ENCODE peak calls at places on chromosomes 5 and 9, in four cellular contexts. R is heart right ventricle, Z is lung, D is MM.1S. C is an unnamed sample.

GRCh38 chr9:88782931-88783451 is 208.3 kb upstream of the S1PR3 start:
- DNase-seq in R (no peak), Z (no peak), D (no peak), C (no peak)

GRCh38 chr5:141507387-141508091 is 18.7 kb downstream of the PCDHGC5 start:
- DNase-seq in R (peak; percentile 64), Z (no peak), D (peak; percentile 46), C (peak; percentile 74)

GRCh38 chr5:64670277-64670676 is 20.0 kb upstream of the SHISAL2B start:
- DNase-seq in R (no peak), Z (no peak), D (no peak), C (no peak)

GRCh38 chr5:1963941-1964451 is 81.3 kb upstream of the IRX4 start:
- DNase-seq in R (no peak), Z (no peak), D (no peak), C (no peak)

GRCh38 chr5:124056326-124057160 is 544.6 kb downstream of the CSNK1G3 start:
- DNase-seq in R (no peak), Z (peak; percentile 46), D (no peak), C (peak; percentile 39)

GRCh38 chr9:26112724-26113123 is 434.5 kb upstream of the TUSC1 start:
- DNase-seq in R (no peak), Z (no peak), D (no peak), C (no peak)

GRCh38 chr5:28017178-28017577 is 978.8 kb upstream of the CDH9 start:
- DNase-seq in R (no peak), Z (no peak), D (no peak), C (no peak)

GRCh38 chr5:153565822-153566221 is 75.4 kb downstream of the GRIA1 start:
- DNase-seq in R (no peak), Z (no peak), D (no peak), C (no peak)

GRCh38 chr5:150159741-150160179 is 4.1 kb upstream of the PDGFRB start:
- DNase-seq in R (peak; percentile 73), Z (no peak), D (no peak), C (no peak)

GRCh38 chr9:128733256-128733655 is 9.3 kb upstream of the ZDHHC12 start:
- DNase-seq in R (peak; percentile 57), Z (peak; percentile 74), D (no peak), C (no peak)

GRCh38 chr5:32095261-32095671 is 78.9 kb downstream of the GOLPH3 start:
- DNase-seq in R (no peak), Z (no peak), D (no peak), C (no peak)

GRCh38 chr5:51821697-51822096 is 438.4 kb downstream of the ISL1 start:
- DNase-seq in R (no peak), Z (no peak), D (no peak), C (no peak)

GRCh38 chr9:124074746-124075145 is 63.2 kb downstream of the LHX2 start:
- DNase-seq in R (no peak), Z (no peak), D (no peak), C (no peak)

GRCh38 chr9:6214903-6215302 is 704 bp upstream of the IL33 start:
- DNase-seq in R (no peak), Z (no peak), D (no peak), C (no peak)

GRCh38 chr5:93886917-93887361 is 145.5 kb upstream of the POU5F2 start:
- DNase-seq in R (no peak), Z (no peak), D (peak; percentile 20), C (no peak)

GRCh38 chr9:17521456-17521855 is 57.4 kb upstream of the SH3GL2 start:
- DNase-seq in R (no peak), Z (no peak), D (no peak), C (no peak)

GRCh38 chr5:74641014-74641777 is 668 bp upstream of the ENC1 start:
- DNase-seq in R (peak; percentile 69), Z (peak; percentile 81), D (peak; percentile 81), C (peak; percentile 71)

GRCh38 chr5:92581690-92582089 is 999.3 kb downstream of the NR2F1-AS1 start:
- DNase-seq in R (no peak), Z (no peak), D (no peak), C (no peak)

GRCh38 chr5:163473613-163474243 is 13.3 kb downstream of the HMMR start:
- DNase-seq in R (no peak), Z (no peak), D (peak; percentile 42), C (no peak)

GRCh38 chr9:124911766-124912165 is 29.1 kb downstream of the GOLGA1 start:
- DNase-seq in R (no peak), Z (no peak), D (no peak), C (no peak)

GRCh38 chr5:178981381-178981780 is 13.7 kb downstream of the GRM6 start:
- DNase-seq in R (no peak), Z (no peak), D (no peak), C (no peak)

GRCh38 chr5:54259090-54259489 is 51.3 kb downstream of the ARL15 start:
- DNase-seq in R (no peak), Z (no peak), D (no peak), C (no peak)

GRCh38 chr5:136563489-136563888 is 198.1 kb upstream of the TRPC7 start:
- DNase-seq in R (no peak), Z (no peak), D (no peak), C (no peak)

GRCh38 chr9:97473717-97474116 is 27.7 kb upstream of the TMOD1 start:
- DNase-seq in R (no peak), Z (no peak), D (no peak), C (no peak)

GRCh38 chr5:89878140-89878570 is 531.4 kb downstream of the CETN3 start:
- DNase-seq in R (no peak), Z (no peak), D (no peak), C (no peak)

GRCh38 chr9:135029871-135030710 is 57.4 kb upstream of the OLFM1 start:
- DNase-seq in R (no peak), Z (no peak), D (no peak), C (no peak)

GRCh38 chr5:133746834-133747233 is 134.5 kb upstream of the FSTL4 start:
- DNase-seq in R (no peak), Z (no peak), D (no peak), C (no peak)

GRCh38 chr9:114124666-114125580 is 25.8 kb upstream of the KIF12 start:
- DNase-seq in R (no peak), Z (no peak), D (no peak), C (no peak)

GRCh38 chr5:105952875-105953274 is 1717.9 kb downstream of the EFNA5 start:
- DNase-seq in R (no peak), Z (no peak), D (no peak), C (no peak)

GRCh38 chr9:133055788-133056420 is 5.9 kb upstream of the CEL start:
- DNase-seq in R (no peak), Z (no peak), D (no peak), C (no peak)

GRCh38 chr9:133056533-133056932 is 5.2 kb upstream of the CEL start:
- DNase-seq in R (no peak), Z (no peak), D (no peak), C (no peak)

GRCh38 chr9:133054966-133055365 is 6.8 kb upstream of the CEL start:
- DNase-seq in R (peak; percentile 82), Z (no peak), D (no peak), C (no peak)

GRCh38 chr9:133051966-133052539 is 9.7 kb upstream of the CEL start:
- DNase-seq in R (no peak), Z (no peak), D (no peak), C (no peak)

DNA sequence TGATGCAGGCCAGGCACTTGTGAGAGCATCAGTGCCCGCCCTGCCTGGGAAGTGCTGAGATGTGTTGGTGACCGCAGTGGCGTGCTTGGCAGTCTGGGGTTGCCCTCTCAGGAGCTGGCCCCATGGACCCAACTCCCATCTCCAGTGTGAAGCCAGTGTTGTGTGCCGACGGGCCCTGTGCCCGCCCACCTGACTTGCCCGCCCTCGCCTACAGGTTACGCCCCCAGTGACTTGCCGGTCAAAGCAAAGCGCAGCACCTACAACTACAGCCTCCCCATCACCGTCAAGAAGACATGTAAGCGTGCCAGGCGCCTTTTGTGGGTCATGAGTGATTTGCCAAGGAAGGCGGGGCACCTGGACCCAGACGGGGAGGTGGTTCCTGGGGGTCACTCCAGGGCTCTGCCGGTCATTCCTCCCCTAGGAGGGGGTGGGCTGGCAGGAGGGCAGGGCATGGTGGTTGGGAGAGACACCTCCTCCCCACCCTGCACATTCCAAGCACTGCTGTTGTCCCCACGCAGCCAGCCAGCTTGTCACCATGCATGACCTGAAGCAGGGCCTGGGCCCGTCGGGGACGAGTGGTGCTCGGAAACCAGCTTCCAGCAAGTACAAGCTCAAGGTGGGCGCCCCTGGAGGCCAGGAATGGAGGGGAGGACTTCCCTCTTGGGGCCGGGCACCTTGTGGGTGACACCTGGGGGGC is 7.4 kb upstream of the CEL start:
- DNase-seq in R (peak; percentile 55), Z (no peak), D (no peak), C (no peak)
- H3K36me3 ChIP-seq in R (peaks cover 74% of the 10 kb centered on the region), Z (peaks cover 78% of the 10 kb centered on the region), D (no peaks in the 10 kb centered on the region), C (peaks cover 43% of the 10 kb centered on the region)

GRCh38 chr5:167608708-167609272 is 682.7 kb upstream of the WWC1 start:
- DNase-seq in R (no peak), Z (no peak), D (no peak), C (no peak)
- H3K36me3 ChIP-seq in R (no peaks in the 10 kb centered on the region), Z (no peaks in the 10 kb centered on the region), D (no peaks in the 10 kb centered on the region), C (no peaks in the 10 kb centered on the region)

GRCh38 chr9:136206602-136207333 is 1.8 kb upstream of the LHX3 start:
- DNase-seq in R (no peak), Z (no peak), D (no peak), C (no peak)
- H3K36me3 ChIP-seq in R (peaks cover 21% of the 10 kb centered on the region), Z (peaks cover 19% of the 10 kb centered on the region), D (no peaks in the 10 kb centered on the region), C (peaks cover 10% of the 10 kb centered on the region)

DNA sequence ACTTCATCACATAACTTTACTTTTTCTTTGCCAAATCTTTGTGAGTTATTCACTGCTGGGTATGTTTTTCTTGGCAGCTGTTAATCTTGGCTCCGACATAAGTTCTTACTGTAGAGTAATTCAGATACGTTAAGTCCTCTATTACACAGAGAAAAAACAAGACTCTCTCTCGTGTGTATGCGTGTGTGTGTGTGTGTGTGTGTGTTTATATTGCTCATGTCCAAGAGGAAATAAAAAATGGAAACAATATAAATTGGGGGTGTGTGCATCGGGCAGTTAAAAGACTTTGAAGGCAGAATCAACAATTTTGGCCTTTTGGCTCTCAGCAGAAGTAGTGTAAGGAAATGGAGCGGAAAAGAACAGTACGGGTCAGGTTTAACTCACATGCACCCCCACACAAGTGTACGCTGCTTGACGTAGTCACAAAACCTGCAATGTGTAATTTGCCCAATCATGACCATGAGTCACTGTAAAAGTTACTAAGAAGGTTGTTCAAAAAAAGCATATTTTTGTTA is 67.2 kb upstream of the IFNE start:
- DNase-seq in R (no peak), Z (no peak), D (no peak), C (no peak)
- H3K36me3 ChIP-seq in R (no peaks in the 10 kb centered on the region), Z (no peaks in the 10 kb centered on the region), D (no peaks in the 10 kb centered on the region), C (no peaks in the 10 kb centered on the region)

GRCh38 chr9:136927343-136928261 is 16.9 kb downstream of the FBXW5 start:
- DNase-seq in R (no peak), Z (no peak), D (no peak), C (no peak)

GRCh38 chr9:136926749-136927148 is 17.8 kb downstream of the FBXW5 start:
- DNase-seq in R (no peak), Z (no peak), D (no peak), C (no peak)

GRCh38 chr9:136923881-136924280 is 20.7 kb downstream of the FBXW5 start:
- DNase-seq in R (no peak), Z (no peak), D (no peak), C (no peak)

GRCh38 chr9:136926154-136926704 is 18.3 kb downstream of the FBXW5 start:
- DNase-seq in R (no peak), Z (no peak), D (no peak), C (no peak)

GRCh38 chr9:136925414-136926153 is 19.0 kb downstream of the FBXW5 start:
- DNase-seq in R (peak; percentile 74), Z (no peak), D (no peak), C (no peak)
- H3K36me3 ChIP-seq in R (peaks cover 40% of the 10 kb centered on the region), Z (peaks cover 43% of the 10 kb centered on the region), D (no peaks in the 10 kb centered on the region), C (peaks cover 39% of the 10 kb centered on the region)

C was measured in GM06990.